ENCODE peak calls at places on chromosomes 5 and 9, in six cellular contexts. F is iPS DF 6.9; M is AG10803; Y is CD4-positive, CD25-positive, alpha-beta regulatory T cell; A is Caco-2; N is cardiac fibroblast. S is an unnamed sample.
A peak's percentile ranks its signal among the peaks of the same experiment; 100 is the strongest.

GRCh38 chr9:72979405-72980100 is 26.7 kb upstream of the ALDH1A1 start:
- DNase-seq in F (no peak), M (no peak), Y (no peak), A (no peak), N (no peak), S (no peak)

GRCh38 chr5:110630350-110630749 is 96.1 kb downstream of the TMEM232 start:
- DNase-seq in F (no peak), M (no peak), Y (no peak), A (no peak), N (no peak), S (no peak)

GRCh38 chr5:32708949-32709348 is 2.2 kb upstream of the NPR3 start:
- DNase-seq in F (no peak), M (no peak), Y (no peak), A (no peak), N (no peak), S (no peak)

GRCh38 chr5:55993013-55993412 is 1.8 kb downstream of the IL6ST start:
- DNase-seq in F (no peak), M (peak; percentile 48), Y (no peak), A (no peak), N (peak; percentile 63), S (no peak)

GRCh38 chr5:39891376-39891775 is 466.6 kb upstream of the DAB2 start:
- DNase-seq in F (no peak), M (peak; percentile 67), Y (no peak), A (no peak), N (peak; percentile 43), S (peak; percentile 72)

GRCh38 chr5:124289122-124289521 is 457.3 kb downstream of the ZNF608 start:
- DNase-seq in F (no peak), M (no peak), Y (no peak), A (no peak), N (peak; percentile 44), S (no peak)

GRCh38 chr9:117138257-117138656 is 276.6 kb downstream of the ASTN2 start:
- DNase-seq in F (no peak), M (no peak), Y (no peak), A (no peak), N (no peak), S (no peak)

GRCh38 chr5:25436452-25436851 is 791.7 kb upstream of the CDH10 start:
- DNase-seq in F (no peak), M (no peak), Y (no peak), A (no peak), N (no peak), S (no peak)

GRCh38 chr5:61319388-61320146 is 12.5 kb upstream of the ZSWIM6 start:
- DNase-seq in F (no peak), M (no peak), Y (no peak), A (no peak), N (no peak), S (no peak)

GRCh38 chr5:127577458-127577857 is 60.0 kb downstream of the PRRC1 start:
- DNase-seq in F (no peak), M (no peak), Y (no peak), A (no peak), N (peak; percentile 37), S (no peak)

GRCh38 chr5:50441479-50441815 is 359 bp upstream of the EMB start:
- DNase-seq in F (no peak), M (no peak), Y (no peak), A (no peak), N (no peak), S (no peak)

GRCh38 chr9:72509053-72509452 is 12.4 kb upstream of the TMC1 start:
- DNase-seq in F (no peak), M (peak; percentile 34), Y (no peak), A (no peak), N (peak; percentile 75), S (no peak)

GRCh38 chr5:111929261-111929660 is 172.3 kb upstream of the NREP start:
- DNase-seq in F (no peak), M (no peak), Y (no peak), A (no peak), N (no peak), S (no peak)

GRCh38 chr9:38228331-38229122 is 159.5 kb upstream of the SHB start:
- DNase-seq in F (no peak), M (no peak), Y (no peak), A (no peak), N (no peak), S (no peak)

GRCh38 chr5:142145106-142145900 is 36.7 kb downstream of the NDFIP1 start:
- DNase-seq in F (peak; percentile 50), M (peak; percentile 68), Y (peak; percentile 26), A (peak; percentile 72), N (peak; percentile 84), S (peak; percentile 32)

GRCh38 chr5:129771058-129771838 is 23.4 kb downstream of the MINAR2 start:
- DNase-seq in F (peak; percentile 33), M (peak; percentile 38), Y (no peak), A (peak; percentile 66), N (peak; percentile 71), S (no peak)

GRCh38 chr5:91277093-91277626 is 106.0 kb downstream of the ARRDC3 start:
- DNase-seq in F (no peak), M (peak; percentile 21), Y (no peak), A (no peak), N (peak; percentile 31), S (no peak)

GRCh38 chr5:87361536-87362213 is 51.1 kb downstream of the CCNH start:
- DNase-seq in F (no peak), M (peak; percentile 55), Y (no peak), A (no peak), N (peak; percentile 11), S (no peak)

GRCh38 chr5:180166168-180166567 is 42.8 kb downstream of the RASGEF1C start:
- DNase-seq in F (no peak), M (no peak), Y (no peak), A (no peak), N (no peak), S (no peak)

GRCh38 chr5:38210701-38211353 is 47.5 kb upstream of the EGFLAM start:
- DNase-seq in F (no peak), M (no peak), Y (no peak), A (no peak), N (no peak), S (no peak)

GRCh38 chr9:131476777-131477345 is 25.9 kb upstream of the POMT1 start:
- DNase-seq in F (no peak), M (no peak), Y (peak; percentile 0), A (no peak), N (no peak), S (no peak)

GRCh38 chr9:130946778-130947617 is 8.0 kb upstream of the FIBCD1 start:
- DNase-seq in F (no peak), M (no peak), Y (no peak), A (no peak), N (peak; percentile 60), S (no peak)

GRCh38 chr9:130194406-130194932 is 22.3 kb downstream of the NCS1 start:
- DNase-seq in F (no peak), M (no peak), Y (no peak), A (no peak), N (no peak), S (no peak)

GRCh38 chr9:126988857-126989256 is 74.3 kb downstream of the RALGPS1 start:
- DNase-seq in F (no peak), M (no peak), Y (no peak), A (no peak), N (no peak), S (no peak)

GRCh38 chr9:126991170-126991569 is 76.6 kb downstream of the RALGPS1 start:
- DNase-seq in F (no peak), M (no peak), Y (no peak), A (no peak), N (no peak), S (no peak)

GRCh38 chr9:126986506-126986951 is 71.9 kb downstream of the RALGPS1 start:
- DNase-seq in F (no peak), M (peak; percentile 4), Y (no peak), A (no peak), N (no peak), S (no peak)

GRCh38 chr9:126989847-126990821 is 75.6 kb downstream of the RALGPS1 start:
- DNase-seq in F (no peak), M (peak; percentile 18), Y (no peak), A (no peak), N (peak; percentile 64), S (no peak)

GRCh38 chr9:126992427-126992826 is 77.8 kb downstream of the RALGPS1 start:
- DNase-seq in F (no peak), M (no peak), Y (no peak), A (no peak), N (no peak), S (no peak)
- H3K4me3 ChIP-seq in F (no peak overlapping the region), M (no peak overlapping the region), Y (no peak overlapping the region), A (no peak overlapping the region), N (no peak overlapping the region), S (no peak overlapping the region)

GRCh38 chr9:25224309-25224708 is 453.9 kb downstream of the TUSC1 start:
- DNase-seq in F (no peak), M (no peak), Y (no peak), A (no peak), N (no peak), S (no peak)

GRCh38 chr9:25226901-25227686 is 451.1 kb downstream of the TUSC1 start:
- DNase-seq in F (no peak), M (no peak), Y (no peak), A (no peak), N (no peak), S (no peak)

GRCh38 chr9:25225938-25226760 is 452.1 kb downstream of the TUSC1 start:
- DNase-seq in F (no peak), M (no peak), Y (no peak), A (no peak), N (no peak), S (no peak)
- H3K4me3 ChIP-seq in F (no peak overlapping the region), M (no peak overlapping the region), Y (no peak overlapping the region), A (no peak overlapping the region), N (no peak overlapping the region), S (no peak overlapping the region)

GRCh38 chr9:109115931-109116541 is 3.7 kb downstream of the TMEM245 start:
- DNase-seq in F (no peak), M (peak; percentile 49), Y (no peak), A (no peak), N (peak; percentile 71), S (no peak)

GRCh38 chr9:109113239-109113638 is 6.5 kb downstream of the TMEM245 start:
- DNase-seq in F (no peak), M (no peak), Y (no peak), A (no peak), N (no peak), S (no peak)

GRCh38 chr9:109110326-109111014 is 9.3 kb downstream of the TMEM245 start:
- DNase-seq in F (no peak), M (peak; percentile 60), Y (peak; percentile 18), A (no peak), N (peak; percentile 61), S (no peak)

GRCh38 chr9:109114670-109115069 is 5.1 kb downstream of the TMEM245 start:
- DNase-seq in F (no peak), M (peak; percentile 52), Y (no peak), A (no peak), N (no peak), S (no peak)

GRCh38 chr9:109113892-109114609 is 5.7 kb downstream of the TMEM245 start:
- DNase-seq in F (no peak), M (no peak), Y (no peak), A (no peak), N (no peak), S (no peak)
- H3K4me3 ChIP-seq in F (no peak overlapping the region), M (no peak overlapping the region), Y (peak overlapping the region; percentile 15), A (no peak overlapping the region), N (no peak overlapping the region), S (no peak overlapping the region)

DNA sequence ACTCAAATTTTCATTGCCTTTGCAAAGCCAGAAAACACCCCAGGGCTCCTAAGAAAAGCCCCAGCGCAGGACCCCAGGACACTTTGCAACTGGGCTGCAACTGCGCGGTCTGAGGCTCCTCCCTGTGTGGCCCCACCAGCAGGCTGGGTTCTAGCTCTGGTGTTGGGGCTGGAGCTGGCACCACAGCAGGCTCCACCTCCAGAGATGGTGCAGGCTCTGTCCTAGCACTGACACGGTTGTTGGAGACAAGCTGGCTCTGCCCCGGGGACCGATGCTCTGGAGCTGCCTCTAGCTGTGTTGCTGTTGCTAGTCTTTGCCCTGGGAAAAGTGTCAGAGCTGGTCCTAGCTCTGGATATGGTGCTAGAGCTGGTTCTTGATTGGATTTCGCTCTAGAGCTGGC is 13.6 kb downstream of the LCN10 start:
- DNase-seq in F (no peak), M (no peak), Y (no peak), A (no peak), N (no peak), S (no peak)
- H3K4me3 ChIP-seq in F (no peak overlapping the region), M (peak overlapping the region; percentile 96), Y (no peak overlapping the region), A (peak overlapping the region; percentile 99), N (peak overlapping the region; percentile 67), S (peak overlapping the region; percentile 99)

S was measured in skeletal muscle cell.